ENCODE peak calls at places on chromosomes 7 and 10, in four cellular contexts. I is psoas muscle, S is RPMI7951, E is HT-29. G is an unnamed sample.

GRCh38 chr10:22682237-22683192 is 31.9 kb downstream of the PIP4K2A start:
- DNase-seq in I (no peak), S (peak; percentile 80), E (peak; percentile 25), G (no peak)

GRCh38 chr7:135728136-135728669 is at the start of gene SLC13A4:
- DNase-seq in I (no peak), S (no peak), E (no peak), G (no peak)

GRCh38 chr7:137109966-137110930 is 233.3 kb downstream of the PTN start:
- DNase-seq in I (no peak), S (no peak), E (no peak), G (no peak)

GRCh38 chr10:128519581-128519980 is 393.4 kb upstream of the MKI67 start:
- DNase-seq in I (no peak), S (no peak), E (no peak), G (no peak)

GRCh38 chr7:70027864-70028263 is 429.6 kb downstream of the AUTS2 start:
- DNase-seq in I (no peak), S (no peak), E (no peak), G (no peak)

GRCh38 chr7:8627322-8627721 is 193.9 kb downstream of the NXPH1 start:
- DNase-seq in I (no peak), S (no peak), E (no peak), G (no peak)

GRCh38 chr7:485188-486081 is 34.2 kb downstream of the PDGFA start:
- DNase-seq in I (peak; percentile 9), S (no peak), E (peak; percentile 58), G (no peak)

GRCh38 chr7:151081170-151082101 is 827 bp upstream of the FASTK start:
- DNase-seq in I (peak; percentile 57), S (peak; percentile 39), E (peak; percentile 79), G (no peak)

GRCh38 chr10:69439813-69440506 is 11.3 kb upstream of the TSPAN15 start:
- DNase-seq in I (no peak), S (peak; percentile 76), E (peak; percentile 49), G (no peak)

GRCh38 chr7:20269726-20270125 is 52.5 kb upstream of the MACC1 start:
- DNase-seq in I (no peak), S (peak; percentile 89), E (no peak), G (no peak)